ENCODE peak calls at places on chromosome 14, in six cellular contexts. One of them, this sample, is unnamed.

GRCh38 chr14:93731753-93732152 is 56.5 kb downstream of the PRIMA1 start:
- DNase-seq in prostate gland: no peak
- DNase-seq in HCT116: no peak
- DNase-seq in HL-60: no peak
- DNase-seq in HepG2: no peak
- DNase-seq in mesendoderm: no peak
- DNase-seq in this sample: no peak

GRCh38 chr14:86035882-86036281 is 505.9 kb downstream of the FLRT2 start:
- DNase-seq in prostate gland: no peak
- DNase-seq in HCT116: no peak
- DNase-seq in HL-60: peak
- DNase-seq in HepG2: peak
- DNase-seq in mesendoderm: peak
- DNase-seq in this sample: no peak

GRCh38 chr14:60807971-60808370 is 73.4 kb downstream of the MNAT1 start:
- DNase-seq in prostate gland: no peak
- DNase-seq in HCT116: no peak
- DNase-seq in HL-60: no peak
- DNase-seq in HepG2: no peak
- DNase-seq in mesendoderm: no peak
- DNase-seq in this sample: no peak

GRCh38 chr14:38384746-38385145 is 128.9 kb upstream of the CLEC14A start:
- DNase-seq in prostate gland: no peak
- DNase-seq in HCT116: no peak
- DNase-seq in HL-60: no peak
- DNase-seq in HepG2: no peak
- DNase-seq in mesendoderm: no peak
- DNase-seq in this sample: no peak

GRCh38 chr14:105971593-105972500 is 445.5 kb downstream of the TMEM121 start:
- DNase-seq in prostate gland: no peak
- DNase-seq in HCT116: no peak
- DNase-seq in HL-60: no peak
- DNase-seq in HepG2: no peak
- DNase-seq in mesendoderm: no peak
- DNase-seq in this sample: no peak

GRCh38 chr14:39368261-39368959 is 63.8 kb downstream of the FBXO33 start:
- DNase-seq in prostate gland: peak
- DNase-seq in HCT116: peak
- DNase-seq in HL-60: peak
- DNase-seq in HepG2: peak
- DNase-seq in mesendoderm: peak
- DNase-seq in this sample: no peak

GRCh38 chr14:22491683-22492483 is 97.1 kb downstream of the DAD1 start:
- DNase-seq in prostate gland: no peak
- DNase-seq in HCT116: no peak
- DNase-seq in HL-60: no peak
- DNase-seq in HepG2: no peak
- DNase-seq in mesendoderm: no peak
- DNase-seq in this sample: no peak

GRCh38 chr14:50757702-50758101 is 73.3 kb downstream of the NIN start:
- DNase-seq in prostate gland: no peak
- DNase-seq in HCT116: no peak
- DNase-seq in HL-60: no peak
- DNase-seq in HepG2: no peak
- DNase-seq in mesendoderm: no peak
- DNase-seq in this sample: no peak

GRCh38 chr14:32087173-32087861 is 10.2 kb downstream of the ARHGAP5 start:
- DNase-seq in prostate gland: no peak
- DNase-seq in HCT116: peak
- DNase-seq in HL-60: no peak
- DNase-seq in HepG2: peak
- DNase-seq in mesendoderm: peak
- DNase-seq in this sample: no peak

GRCh38 chr14:93778856-93779629 is 9.2 kb downstream of the PRIMA1 start:
- DNase-seq in prostate gland: no peak
- DNase-seq in HCT116: no peak
- DNase-seq in HL-60: no peak
- DNase-seq in HepG2: no peak
- DNase-seq in mesendoderm: no peak
- DNase-seq in this sample: no peak

GRCh38 chr14:21965042-21965441 is 291.4 kb upstream of the OR4E1 start:
- DNase-seq in prostate gland: no peak
- DNase-seq in HCT116: no peak
- DNase-seq in HL-60: no peak
- DNase-seq in HepG2: no peak
- DNase-seq in mesendoderm: no peak
- DNase-seq in this sample: peak

GRCh38 chr14:79585845-79586244 is 625.5 kb downstream of the DIO2 start:
- DNase-seq in prostate gland: no peak
- DNase-seq in HCT116: no peak
- DNase-seq in HL-60: no peak
- DNase-seq in HepG2: no peak
- DNase-seq in mesendoderm: peak
- DNase-seq in this sample: no peak

GRCh38 chr14:26444745-26445144 is 153.1 kb downstream of the NOVA1 start:
- DNase-seq in prostate gland: no peak
- DNase-seq in HCT116: no peak
- DNase-seq in HL-60: no peak
- DNase-seq in HepG2: no peak
- DNase-seq in mesendoderm: peak
- DNase-seq in this sample: no peak

GRCh38 chr14:106318700-106319099 is 792.3 kb downstream of the TMEM121 start:
- DNase-seq in prostate gland: no peak
- DNase-seq in HCT116: no peak
- DNase-seq in HL-60: no peak
- DNase-seq in HepG2: no peak
- DNase-seq in mesendoderm: no peak
- DNase-seq in this sample: no peak

GRCh38 chr14:75306917-75307699 is 28.5 kb downstream of the FOS start:
- DNase-seq in prostate gland: no peak
- DNase-seq in HCT116: peak
- DNase-seq in HL-60: no peak
- DNase-seq in HepG2: no peak
- DNase-seq in mesendoderm: peak
- DNase-seq in this sample: no peak

GRCh38 chr14:33127531-33127930 is 188.9 kb downstream of the NPAS3 start:
- DNase-seq in prostate gland: no peak
- DNase-seq in HCT116: no peak
- DNase-seq in HL-60: no peak
- DNase-seq in HepG2: no peak
- DNase-seq in mesendoderm: peak
- DNase-seq in this sample: no peak

GRCh38 chr14:100778951-100779690 is 46.8 kb upstream of the MEG3 start:
- DNase-seq in prostate gland: no peak
- DNase-seq in HCT116: no peak
- DNase-seq in HL-60: no peak
- DNase-seq in HepG2: no peak
- DNase-seq in mesendoderm: no peak
- DNase-seq in this sample: no peak

GRCh38 chr14:89384023-89384422 is 33.0 kb downstream of the FOXN3 start:
- DNase-seq in prostate gland: no peak
- DNase-seq in HCT116: no peak
- DNase-seq in HL-60: no peak
- DNase-seq in HepG2: no peak
- DNase-seq in mesendoderm: no peak
- DNase-seq in this sample: no peak

GRCh38 chr14:75539562-75540478 is 17.6 kb downstream of the BATF start:
- DNase-seq in prostate gland: no peak
- DNase-seq in HCT116: no peak
- DNase-seq in HL-60: no peak
- DNase-seq in HepG2: no peak
- DNase-seq in mesendoderm: no peak
- DNase-seq in this sample: no peak

DNA sequence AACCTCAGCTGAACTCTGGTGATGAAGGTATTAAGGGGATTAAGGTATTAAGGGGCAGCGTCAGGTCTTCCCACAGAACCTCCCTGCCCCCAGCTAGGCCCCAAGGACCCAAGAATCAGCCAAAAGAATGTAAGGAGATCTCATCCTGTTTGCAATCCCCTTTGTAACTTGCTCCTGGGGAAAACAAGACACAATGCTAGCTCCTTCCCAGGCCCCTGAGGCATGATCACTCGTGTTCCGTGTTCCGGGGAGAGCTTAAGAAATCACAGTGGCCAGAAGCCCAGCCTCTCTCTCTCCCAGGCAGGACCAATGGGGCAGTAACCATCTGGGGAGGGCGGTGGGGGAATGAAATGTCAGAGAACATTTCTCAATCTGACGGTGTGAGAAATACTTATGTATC is 33.2 kb downstream of the PIGH start:
- DNase-seq in prostate gland: no peak
- DNase-seq in HCT116: no peak
- DNase-seq in HL-60: no peak
- DNase-seq in HepG2: no peak
- DNase-seq in mesendoderm: peak
- DNase-seq in this sample: no peak
- H3K4me3 ChIP-seq in prostate gland: no peak
- H3K4me3 ChIP-seq in HCT116: no peak
- H3K4me3 ChIP-seq in HL-60: no peak
- H3K4me3 ChIP-seq in HepG2: no peak
- H3K4me3 ChIP-seq in mesendoderm: no peak
- H3K4me3 ChIP-seq in this sample: no peak

DNA sequence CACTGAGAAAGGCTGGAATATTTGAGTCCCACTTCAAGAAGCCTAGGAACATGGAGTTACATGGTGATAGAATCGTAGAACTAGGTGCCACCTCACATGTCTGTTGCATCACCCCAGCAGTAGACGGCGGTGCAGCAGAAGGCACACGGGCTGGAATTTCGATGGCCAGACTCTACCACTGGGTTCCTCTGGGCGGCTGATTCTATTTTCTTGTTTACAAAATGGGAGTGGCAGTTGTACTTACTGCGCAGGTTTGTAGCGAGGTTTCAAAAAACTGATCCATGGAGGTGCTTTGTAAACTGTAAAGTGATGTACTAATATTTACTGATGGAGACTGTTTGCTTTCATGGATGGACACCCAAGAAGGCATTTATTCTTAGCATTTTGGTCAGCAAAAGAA is 45.7 kb downstream of the WDR20 start:
- DNase-seq in prostate gland: no peak
- DNase-seq in HCT116: no peak
- DNase-seq in HL-60: no peak
- DNase-seq in HepG2: peak
- DNase-seq in mesendoderm: no peak
- DNase-seq in this sample: no peak
- H3K27ac ChIP-seq in prostate gland: no peak
- H3K27ac ChIP-seq in HCT116: no peak
- H3K27ac ChIP-seq in HL-60: no peak
- H3K27ac ChIP-seq in HepG2: peak
- H3K27ac ChIP-seq in mesendoderm: no peak
- H3K27ac ChIP-seq in this sample: no peak

DNA sequence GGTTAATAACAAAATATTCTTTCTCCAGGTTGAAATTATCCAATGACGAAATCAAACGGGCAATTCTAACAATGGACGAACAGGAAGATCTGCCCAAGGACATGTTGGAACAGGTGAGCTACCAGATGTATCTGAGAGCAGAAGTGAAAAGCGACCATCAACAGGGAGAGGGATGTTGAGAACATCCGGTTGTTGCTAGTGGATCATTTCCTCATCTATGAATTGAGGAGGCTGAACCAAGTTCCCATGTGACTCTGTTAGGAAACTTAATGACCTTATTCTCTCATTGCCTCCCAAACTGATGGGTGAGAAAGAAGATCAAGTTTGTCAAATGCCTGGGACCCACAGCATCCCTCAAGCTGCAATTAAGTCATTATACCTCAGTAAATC is 117.7 kb downstream of the GPR135 start:
- DNase-seq in prostate gland: no peak
- DNase-seq in HCT116: no peak
- DNase-seq in HL-60: peak
- DNase-seq in HepG2: no peak
- DNase-seq in mesendoderm: no peak
- DNase-seq in this sample: no peak
- H3K4me3 ChIP-seq in prostate gland: no peak
- H3K4me3 ChIP-seq in HCT116: no peak
- H3K4me3 ChIP-seq in HL-60: no peak
- H3K4me3 ChIP-seq in HepG2: no peak
- H3K4me3 ChIP-seq in mesendoderm: no peak
- H3K4me3 ChIP-seq in this sample: no peak

GRCh38 chr14:102229071-102229738 is 75.8 kb downstream of the MOK start:
- DNase-seq in prostate gland: no peak
- DNase-seq in HCT116: no peak
- DNase-seq in HL-60: no peak
- DNase-seq in HepG2: no peak
- DNase-seq in mesendoderm: no peak
- DNase-seq in this sample: no peak

GRCh38 chr14:102226356-102227125 is 78.4 kb downstream of the MOK start:
- DNase-seq in prostate gland: no peak
- DNase-seq in HCT116: no peak
- DNase-seq in HL-60: no peak
- DNase-seq in HepG2: no peak
- DNase-seq in mesendoderm: no peak
- DNase-seq in this sample: no peak

GRCh38 chr14:102225936-102226335 is 79.0 kb downstream of the MOK start:
- DNase-seq in prostate gland: no peak
- DNase-seq in HCT116: no peak
- DNase-seq in HL-60: no peak
- DNase-seq in HepG2: no peak
- DNase-seq in mesendoderm: no peak
- DNase-seq in this sample: no peak

GRCh38 chr14:102225386-102225785 is 79.6 kb downstream of the MOK start:
- DNase-seq in prostate gland: no peak
- DNase-seq in HCT116: no peak
- DNase-seq in HL-60: no peak
- DNase-seq in HepG2: no peak
- DNase-seq in mesendoderm: no peak
- DNase-seq in this sample: no peak

DNA sequence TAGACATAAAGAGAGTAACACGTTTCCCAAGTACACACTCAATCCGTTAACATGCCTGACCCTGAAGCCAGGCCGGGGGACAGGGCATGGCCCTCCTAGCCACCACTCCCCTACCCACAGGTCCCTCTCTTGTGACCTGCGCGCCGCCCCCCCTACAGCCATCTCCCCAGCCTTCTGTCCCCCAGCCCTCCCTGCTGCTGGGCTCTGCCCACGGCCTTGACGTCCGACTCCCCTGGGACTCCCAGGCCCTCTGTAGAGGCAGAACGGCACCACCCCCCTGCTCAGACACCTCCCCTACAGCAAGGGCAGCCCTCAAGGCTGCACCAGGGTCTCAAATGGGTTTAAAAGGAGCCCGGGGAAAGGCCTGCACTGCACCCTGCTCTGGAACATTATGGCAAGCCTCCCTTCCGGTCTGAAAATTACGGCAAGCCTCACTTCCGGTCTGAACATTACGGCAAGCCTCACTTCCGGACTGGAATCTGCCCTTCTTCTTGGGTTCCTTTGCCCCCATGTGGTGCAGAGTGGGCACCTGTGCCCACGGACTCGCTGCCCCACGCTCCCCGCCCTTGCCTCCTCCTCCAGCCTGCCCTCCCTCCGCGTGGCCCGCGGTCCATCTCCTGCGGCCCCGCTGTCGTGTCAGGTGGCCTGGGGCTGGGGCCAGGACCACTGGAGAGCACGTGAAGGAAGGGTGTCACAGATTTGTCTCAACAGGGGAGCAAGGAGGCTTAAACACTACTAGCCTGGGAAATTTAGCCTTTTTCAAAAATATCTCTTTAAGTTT is 77.6 kb downstream of the MOK start:
- DNase-seq in prostate gland: no peak
- DNase-seq in HCT116: no peak
- DNase-seq in HL-60: no peak
- DNase-seq in HepG2: no peak
- DNase-seq in mesendoderm: no peak
- DNase-seq in this sample: no peak
- H3K27ac ChIP-seq in prostate gland: no peak
- H3K27ac ChIP-seq in HCT116: no peak
- H3K27ac ChIP-seq in HL-60: no peak
- H3K27ac ChIP-seq in HepG2: no peak
- H3K27ac ChIP-seq in mesendoderm: no peak
- H3K27ac ChIP-seq in this sample: no peak

This sample was measured in left lung.